ENCODE peak calls at places on chromosomes 13 and 19, in seven cellular contexts. J, Q, X, D, R, H and B are unnamed samples.

GRCh38 chr13:28792992-28793391 is 27.1 kb upstream of the MTUS2 start:
- DNase-seq in J (no peak), Q (no peak), X (peak; percentile 47), D (no peak), R (no peak), H (no peak), B (no peak)

GRCh38 chr13:28181413-28181812 is 43.1 kb downstream of the PAN3 start:
- DNase-seq in J (no peak), Q (no peak), X (peak; percentile 53), D (no peak), R (no peak), H (no peak), B (no peak)

GRCh38 chr13:28459911-28460310 is 35.0 kb downstream of the FLT1 start:
- DNase-seq in J (no peak), Q (no peak), X (no peak), D (no peak), R (no peak), H (no peak), B (no peak)

GRCh38 chr13:42532561-42533335 is 41.2 kb upstream of the TNFSF11 start:
- DNase-seq in J (no peak), Q (no peak), X (no peak), D (no peak), R (no peak), H (no peak), B (no peak)

GRCh38 chr19:4409123-4409933 is 6.9 kb downstream of the CHAF1A start:
- DNase-seq in J (no peak), Q (no peak), X (no peak), D (no peak), R (no peak), H (no peak), B (no peak)

GRCh38 chr19:31334101-31334848 is 15.0 kb downstream of the TSHZ3 start:
- DNase-seq in J (no peak), Q (no peak), X (no peak), D (no peak), R (no peak), H (no peak), B (no peak)

GRCh38 chr13:97122381-97122996 is 99.6 kb upstream of the MBNL2 start:
- DNase-seq in J (no peak), Q (no peak), X (no peak), D (no peak), R (no peak), H (no peak), B (no peak)

GRCh38 chr19:38792250-38793111 is 3.5 kb downstream of the LGALS7B start:
- DNase-seq in J (no peak), Q (no peak), X (no peak), D (no peak), R (peak; percentile 90), H (no peak), B (no peak)

GRCh38 chr13:70457474-70457873 is 349.2 kb upstream of the KLHL1 start:
- DNase-seq in J (peak; percentile 22), Q (no peak), X (no peak), D (no peak), R (no peak), H (no peak), B (no peak)

GRCh38 chr13:112774829-112775565 is 85.2 kb downstream of the ATP11A start:
- DNase-seq in J (no peak), Q (no peak), X (no peak), D (no peak), R (no peak), H (no peak), B (no peak)

GRCh38 chr19:789473-790052 is 7.7 kb upstream of the PTBP1 start:
- DNase-seq in J (peak; percentile 49), Q (peak; percentile 58), X (no peak), D (peak; percentile 51), R (peak; percentile 54), H (no peak), B (no peak)

GRCh38 chr19:787551-787950 is 9.7 kb upstream of the PTBP1 start:
- DNase-seq in J (no peak), Q (no peak), X (no peak), D (no peak), R (peak; percentile 68), H (no peak), B (no peak)

GRCh38 chr19:791605-792360 is 5.5 kb upstream of the PTBP1 start:
- DNase-seq in J (peak; percentile 34), Q (no peak), X (no peak), D (peak; percentile 51), R (no peak), H (no peak), B (no peak)

GRCh38 chr19:790971-791604 is 6.2 kb upstream of the PTBP1 start:
- DNase-seq in J (no peak), Q (no peak), X (no peak), D (no peak), R (no peak), H (no peak), B (no peak)

GRCh38 chr19:788821-789472 is 8.3 kb upstream of the PTBP1 start:
- DNase-seq in J (no peak), Q (peak; percentile 50), X (no peak), D (no peak), R (peak; percentile 76), H (no peak), B (no peak)
- TF ChIP-seq CTCF in J (no peak), Q (no peak), X (peak; percentile 23), D (no peak), R (no peak), H (no peak), B (no peak)

GRCh38 chr13:24923305-24923640 is 159.3 kb downstream of the RNF17 start:
- DNase-seq in J (no peak), Q (no peak), X (peak; percentile 44), D (no peak), R (no peak), H (peak; percentile 46), B (no peak)

GRCh38 chr13:24921003-24921402 is 157.0 kb downstream of the RNF17 start:
- DNase-seq in J (no peak), Q (no peak), X (no peak), D (no peak), R (no peak), H (no peak), B (no peak)

GRCh38 chr13:24921881-24922280 is 157.9 kb downstream of the RNF17 start:
- DNase-seq in J (no peak), Q (no peak), X (no peak), D (no peak), R (no peak), H (no peak), B (no peak)

GRCh38 chr13:24925318-24926231 is 161.6 kb downstream of the RNF17 start:
- DNase-seq in J (peak; percentile 31), Q (no peak), X (no peak), D (no peak), R (no peak), H (no peak), B (no peak)

GRCh38 chr13:24922390-24923304 is 158.7 kb downstream of the RNF17 start:
- DNase-seq in J (peak; percentile 99), Q (peak; percentile 94), X (peak; percentile 92), D (peak; percentile 97), R (peak; percentile 98), H (peak; percentile 99), B (peak; percentile 92)
- TF ChIP-seq CTCF in J (peak; percentile 26), Q (no peak), X (peak; percentile 11), D (peak; percentile 2), R (peak; percentile 34), H (no peak), B (peak; percentile 31)

DNA sequence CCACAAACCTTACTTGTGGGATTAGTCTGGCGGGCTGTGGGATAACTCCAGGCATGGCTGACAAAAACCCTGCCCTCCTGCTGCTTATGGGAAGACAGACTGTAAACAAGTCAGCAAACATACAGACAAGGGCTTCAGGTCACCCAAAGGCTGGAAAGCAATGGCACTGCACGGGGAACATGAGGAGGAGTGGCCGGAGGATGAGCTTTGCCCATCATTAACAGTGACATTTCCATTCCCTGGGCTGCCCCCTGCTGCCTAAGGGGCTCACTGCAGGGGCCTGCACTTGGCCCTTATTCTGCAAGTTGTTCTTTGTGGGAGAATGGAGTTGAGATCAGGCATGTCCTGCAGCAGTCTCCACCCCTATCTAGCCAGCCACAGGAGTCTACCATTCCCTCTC is 91.3 kb downstream of the UQCRFS1 start:
- DNase-seq in J (no peak), Q (peak; percentile 50), X (no peak), D (no peak), R (no peak), H (peak; percentile 14), B (peak; percentile 53)
- TF ChIP-seq CTCF in J (no peak), Q (peak; percentile 59), X (peak; percentile 65), D (peak; percentile 17), R (peak; percentile 25), H (peak; percentile 12), B (peak; percentile 58)

DNA sequence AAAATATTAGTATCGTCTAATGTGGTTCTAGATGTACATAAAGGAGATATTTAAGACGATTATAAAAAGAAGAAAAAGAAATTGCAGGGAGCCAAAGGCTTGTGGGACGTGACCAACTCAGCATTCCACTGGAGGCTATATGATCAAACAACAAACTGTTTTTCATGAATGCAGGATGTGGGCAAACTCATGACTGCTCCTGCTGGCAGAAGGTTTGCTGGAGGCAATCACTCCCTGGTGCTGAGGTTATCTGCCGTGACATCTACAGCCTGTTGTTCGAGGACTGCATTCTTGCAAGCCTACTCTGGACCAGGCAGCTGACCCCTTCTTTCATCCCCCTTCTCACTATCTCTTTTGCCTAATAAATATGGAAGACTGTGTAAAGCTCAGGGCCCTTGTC is 518.1 kb downstream of the UQCRFS1 start:
- DNase-seq in J (no peak), Q (no peak), X (no peak), D (no peak), R (no peak), H (no peak), B (peak; percentile 5)
- TF ChIP-seq CTCF in J (no peak), Q (no peak), X (no peak), D (no peak), R (no peak), H (no peak), B (no peak)

GRCh38 chr13:46127336-46128023 is 22.6 kb upstream of the CPB2 start:
- DNase-seq in J (peak; percentile 26), Q (no peak), X (no peak), D (no peak), R (no peak), H (no peak), B (no peak)

GRCh38 chr13:46124967-46125933 is 20.4 kb upstream of the CPB2 start:
- DNase-seq in J (no peak), Q (no peak), X (no peak), D (no peak), R (no peak), H (peak; percentile 45), B (no peak)

GRCh38 chr13:46126074-46126473 is 21.2 kb upstream of the CPB2 start:
- DNase-seq in J (no peak), Q (no peak), X (no peak), D (no peak), R (no peak), H (no peak), B (no peak)

GRCh38 chr13:46124531-46124966 is 19.7 kb upstream of the CPB2 start:
- DNase-seq in J (peak; percentile 30), Q (no peak), X (no peak), D (no peak), R (no peak), H (peak; percentile 79), B (no peak)

GRCh38 chr13:46126552-46127171 is 21.8 kb upstream of the CPB2 start:
- DNase-seq in J (peak; percentile 71), Q (peak; percentile 75), X (no peak), D (peak; percentile 72), R (no peak), H (peak; percentile 78), B (peak; percentile 81)
- TF ChIP-seq CTCF in J (peak; percentile 93), Q (peak; percentile 89), X (peak; percentile 85), D (peak; percentile 96), R (peak; percentile 89), H (peak; percentile 88), B (peak; percentile 82)